ENCODE peak calls at places on chromosomes 1 and 21, in six cellular contexts. B, R, S, G, P and N are unnamed samples. For H3K36me3, the result is how much of the 10 kb centered on the place peaks cover.

GRCh38 chr1:208135354-208135753 is 108.8 kb downstream of the PLXNA2 start:
- DNase-seq in S (no peak), B (no peak), R (peak), G (no peak), P (no peak), N (no peak)

GRCh38 chr1:226908913-226909312 is 31.2 kb upstream of the COQ8A start:
- DNase-seq in P (no peak), S (no peak), B (no peak), G (no peak), R (no peak), N (no peak)

GRCh38 chr1:221664253-221664652 is 77.6 kb downstream of the DUSP10 start:
- DNase-seq in P (peak), R (no peak), S (no peak), B (no peak), G (no peak), N (no peak)

GRCh38 chr1:145845514-145846161 is at the start of gene NUDT17:
- DNase-seq in P (peak), G (peak), R (peak), B (peak), S (peak), N (peak)

GRCh38 chr1:174167404-174167803 is 8.1 kb downstream of the RABGAP1L start:
- DNase-seq in P (no peak), G (no peak), S (no peak), R (no peak), B (no peak), N (no peak)

GRCh38 chr21:32578107-32578691 is 7.1 kb downstream of the TCP10L start:
- DNase-seq in R (peak), S (no peak), B (no peak), G (no peak), P (peak), N (no peak)

GRCh38 chr1:3511306-3511705 is 56.8 kb downstream of the ARHGEF16 start:
- DNase-seq in R (no peak), G (no peak), P (no peak), S (no peak), B (no peak), N (no peak)

GRCh38 chr21:39034590-39035536 is 148.4 kb downstream of the PSMG1 start:
- DNase-seq in G (no peak), R (no peak), B (no peak), S (no peak), P (no peak), N (no peak)

GRCh38 chr1:15757016-15757543 is 1.5 kb upstream of the FBLIM1 start:
- DNase-seq in G (no peak), P (no peak), B (no peak), R (no peak), S (no peak), N (no peak)

GRCh38 chr1:117537291-117537920 is 68.4 kb upstream of the TENT5C start:
- DNase-seq in P (peak), R (peak), G (no peak), S (peak), B (no peak), N (no peak)

GRCh38 chr1:9061949-9062555 is 7.4 kb downstream of the SLC2A5 start:
- DNase-seq in G (no peak), S (no peak), B (no peak), R (peak), P (no peak), N (no peak)

GRCh38 chr1:2098301-2098698 is 48.1 kb downstream of the PRKCZ start:
- DNase-seq in G (no peak), S (peak), P (no peak), B (peak), R (no peak), N (no peak)

GRCh38 chr1:71087060-71087459 is 6.2 kb upstream of the ZRANB2 start:
- DNase-seq in P (no peak), B (no peak), S (no peak), R (no peak), G (no peak), N (no peak)

GRCh38 chr1:940121-941026 is 16.7 kb downstream of the SAMD11 start:
- DNase-seq in R (peak), B (peak), P (peak), G (no peak), S (no peak), N (no peak)

GRCh38 chr21:42230636-42231035 is 11.7 kb downstream of the ABCG1 start:
- DNase-seq in R (no peak), P (no peak), G (no peak), B (no peak), S (peak), N (no peak)

GRCh38 chr21:35326677-35327076 is 277.6 kb upstream of the RUNX1 start:
- DNase-seq in R (peak), S (no peak), G (no peak), P (no peak), B (no peak), N (no peak)

GRCh38 chr1:41655632-41656031 is 171.1 kb upstream of the EDN2 start:
- DNase-seq in B (no peak), S (no peak), R (no peak), P (no peak), G (no peak), N (no peak)

GRCh38 chr1:155226910-155227260 is 18.4 kb downstream of the MTX1 start:
- DNase-seq in B (peak), R (peak), P (peak), S (peak), G (no peak), N (no peak)

GRCh38 chr1:64516301-64516700 is 46.4 kb downstream of the CACHD1 start:
- DNase-seq in B (no peak), G (no peak), R (peak), S (no peak), P (peak), N (no peak)

GRCh38 chr1:29785554-29785953 is 549.2 kb downstream of the PTPRU start:
- DNase-seq in R (no peak), B (no peak), G (no peak), S (no peak), P (no peak), N (no peak)

DNA sequence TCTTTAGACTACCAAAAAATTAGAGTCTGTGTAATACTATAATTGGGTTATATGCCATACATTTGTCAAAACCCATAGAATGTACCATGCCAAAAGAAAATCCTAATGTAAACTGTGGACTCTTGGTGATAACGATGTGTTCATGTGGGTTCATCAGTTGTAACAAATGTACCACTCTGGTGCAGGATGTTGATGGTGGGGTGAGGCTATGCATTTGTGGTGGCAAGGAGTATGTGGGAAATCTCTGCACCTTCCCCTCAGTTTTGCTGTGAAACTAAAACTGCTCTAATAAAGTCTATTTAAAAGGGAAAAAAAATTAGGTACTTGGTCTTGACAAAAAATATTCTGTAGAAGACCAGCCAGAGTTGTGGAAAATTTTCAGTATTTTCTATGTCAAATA is 43.4 kb downstream of the INKA2 start:
- DNase-seq in R (no peak), G (no peak), B (no peak), S (no peak), P (no peak), N (no peak)
- H3K36me3 ChIP-seq in R (half or more), G (half or more), B (under half), S (half or more), P (under half), N (under half)

GRCh38 chr1:21843996-21844395 is 31.9 kb downstream of the LDLRAD2 start:
- DNase-seq in R (no peak), P (no peak), S (no peak), B (no peak), G (no peak), N (no peak)
- H3K36me3 ChIP-seq in R (half or more), P (under half), S (half or more), B (half or more), G (under half), N (half or more)

DNA sequence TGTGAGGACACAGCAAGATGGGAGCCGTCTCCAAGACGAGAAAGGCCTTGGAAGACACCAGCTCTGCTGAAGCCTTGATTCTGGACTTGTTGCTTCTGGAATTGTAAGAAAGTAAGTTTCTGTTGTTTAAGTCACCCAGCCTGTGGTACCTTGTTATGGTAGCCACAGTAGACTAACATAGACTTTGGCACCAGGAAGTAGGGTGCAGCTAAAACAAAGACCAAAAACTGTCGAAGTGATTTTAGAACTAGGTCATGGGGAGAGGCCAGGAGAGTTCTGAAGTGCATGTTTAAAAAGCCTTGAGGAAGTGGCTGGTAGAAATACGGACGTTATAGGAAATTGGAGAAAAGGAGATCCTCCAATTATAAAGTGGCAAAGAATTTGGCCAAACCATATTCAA is 28.5 kb downstream of the ZNF496 start:
- DNase-seq in B (no peak), R (no peak), S (no peak), G (no peak), P (no peak), N (no peak)
- H3K36me3 ChIP-seq in B (under half), R (under half), S (half or more), G (under half), P (half or more), N (under half)

GRCh38 chr1:246398126-246398813 is 108.8 kb downstream of the SMYD3 start:
- DNase-seq in S (no peak), B (no peak), P (no peak), R (no peak), G (no peak), N (no peak)

GRCh38 chr1:246404078-246404477 is 103.0 kb downstream of the SMYD3 start:
- DNase-seq in B (no peak), R (peak), S (no peak), G (no peak), P (no peak), N (no peak)
- H3K36me3 ChIP-seq in B (under half), R (under half), S (under half), G (under half), P (under half), N (under half)